ENCODE peak calls at places on chromosomes 7 and 10, in four cellular contexts. G, F, W and O are unnamed samples.

GRCh38 chr10:34492081-34492480 is 323.0 kb downstream of the PARD3 start:
- DNase-seq in W (no peak), G (no peak), F (no peak), O (no peak)

GRCh38 chr7:43108255-43109011 is 4.0 kb upstream of the HECW1 start:
- DNase-seq in W (no peak), G (peak), F (no peak), O (peak)

GRCh38 chr10:22333167-22333566 is 12.1 kb upstream of the SPAG6 start:
- DNase-seq in F (no peak), G (no peak), W (no peak), O (no peak)

GRCh38 chr10:99620713-99621453 is 644 bp upstream of the SLC25A28 start:
- DNase-seq in W (peak), G (peak), F (peak), O (peak)

GRCh38 chr7:24395512-24395911 is 111.5 kb downstream of the NPY start:
- DNase-seq in W (no peak), F (no peak), G (no peak), O (no peak)

GRCh38 chr10:1363466-1364121 is 307.4 kb downstream of the WDR37 start:
- DNase-seq in G (no peak), F (no peak), W (no peak), O (no peak)

GRCh38 chr10:47031953-47032465 is 120.8 kb downstream of the PTPN20 start:
- DNase-seq in G (no peak), W (no peak), F (no peak), O (peak)

GRCh38 chr7:101106387-101106786 is 20.5 kb upstream of the SERPINE1 start:
- DNase-seq in W (no peak), G (no peak), F (no peak), O (no peak)

GRCh38 chr10:30784896-30785605 is 155.5 kb upstream of the LYZL2 start:
- DNase-seq in F (no peak), G (no peak), W (no peak), O (peak)

GRCh38 chr10:124608093-124608721 is 136.0 kb downstream of the FAM53B start:
- DNase-seq in G (no peak), F (no peak), W (no peak), O (no peak)

GRCh38 chr7:139744768-139745250 is 33.0 kb downstream of the HIPK2 start:
- DNase-seq in G (no peak), W (no peak), F (no peak), O (no peak)

GRCh38 chr10:79116801-79117723 is 48.3 kb downstream of the ZMIZ1 start:
- DNase-seq in F (no peak), G (no peak), W (no peak), O (no peak)

GRCh38 chr7:132475669-132476116 is 100.6 kb downstream of the PLXNA4 start:
- DNase-seq in F (no peak), W (no peak), G (no peak), O (no peak)

GRCh38 chr10:8052344-8052969 is 2.0 kb upstream of the GATA3 start:
- DNase-seq in G (no peak), W (no peak), F (no peak), O (no peak)

GRCh38 chr10:120505056-120505455 is 48.0 kb downstream of the PLPP4 start:
- DNase-seq in G (no peak), F (no peak), W (no peak), O (no peak)

GRCh38 chr7:29290829-29291228 is 96.3 kb downstream of the CHN2 start:
- DNase-seq in G (no peak), W (no peak), F (no peak), O (no peak)